ENCODE peak calls at places on chromosomes 5 and 9, in four cellular contexts. One of them, this sample, is unnamed.

GRCh38 chr5:53397141-53397794 is 83.2 kb upstream of the FST start:
- DNase-seq in K562: no peak
- DNase-seq in WTC11: no peak
- DNase-seq in HepG2: no peak
- DNase-seq in this sample: no peak

GRCh38 chr9:109258619-109259321 is 62.1 kb downstream of the EPB41L4B start:
- DNase-seq in K562: no peak
- DNase-seq in WTC11: peak
- DNase-seq in HepG2: no peak
- DNase-seq in this sample: no peak

GRCh38 chr5:87411586-87412416 is 929 bp downstream of the CCNH start:
- DNase-seq in K562: peak
- DNase-seq in WTC11: no peak
- DNase-seq in HepG2: peak
- DNase-seq in this sample: peak

GRCh38 chr5:55446690-55447351 is 87.9 kb downstream of the PLPP1 start:
- DNase-seq in K562: no peak
- DNase-seq in WTC11: no peak
- DNase-seq in HepG2: no peak
- DNase-seq in this sample: no peak

GRCh38 chr5:96318569-96319100 is 114.4 kb downstream of the PCSK1 start:
- DNase-seq in K562: no peak
- DNase-seq in WTC11: no peak
- DNase-seq in HepG2: no peak
- DNase-seq in this sample: no peak

GRCh38 chr5:55540024-55540423 is 5.3 kb upstream of the PLPP1 start:
- DNase-seq in K562: no peak
- DNase-seq in WTC11: no peak
- DNase-seq in HepG2: no peak
- DNase-seq in this sample: no peak

GRCh38 chr9:82721596-82721995 is 341.3 kb downstream of the RASEF start:
- DNase-seq in K562: no peak
- DNase-seq in WTC11: no peak
- DNase-seq in HepG2: no peak
- DNase-seq in this sample: no peak

GRCh38 chr5:138035605-138036537 is 3.0 kb upstream of the FAM13B start:
- DNase-seq in K562: peak
- DNase-seq in WTC11: peak
- DNase-seq in HepG2: peak
- DNase-seq in this sample: peak

GRCh38 chr5:98927242-98927987 is 1.4 kb downstream of the CHD1 start:
- DNase-seq in K562: peak
- DNase-seq in WTC11: no peak
- DNase-seq in HepG2: no peak
- DNase-seq in this sample: peak

GRCh38 chr5:181131514-181131913 is 545 bp upstream of the OR2V1 start:
- DNase-seq in K562: no peak
- DNase-seq in WTC11: no peak
- DNase-seq in HepG2: no peak
- DNase-seq in this sample: no peak

GRCh38 chr5:761206-761771 is 23.2 kb downstream of the ZDHHC11B start:
- DNase-seq in K562: no peak
- DNase-seq in WTC11: no peak
- DNase-seq in HepG2: no peak
- DNase-seq in this sample: no peak

GRCh38 chr9:116278326-116278725 is 124.7 kb downstream of the PAPPA start:
- DNase-seq in K562: no peak
- DNase-seq in WTC11: no peak
- DNase-seq in HepG2: no peak
- DNase-seq in this sample: no peak

GRCh38 chr5:79567926-79568549 is 44.2 kb upstream of the TENT2 start:
- DNase-seq in K562: no peak
- DNase-seq in WTC11: no peak
- DNase-seq in HepG2: no peak
- DNase-seq in this sample: no peak

GRCh38 chr9:120353501-120353900 is 226.5 kb downstream of the CDK5RAP2 start:
- DNase-seq in K562: no peak
- DNase-seq in WTC11: no peak
- DNase-seq in HepG2: no peak
- DNase-seq in this sample: no peak

GRCh38 chr9:137032893-137033292 is 1.0 kb upstream of the FUT7 start:
- DNase-seq in K562: no peak
- DNase-seq in WTC11: no peak
- DNase-seq in HepG2: no peak
- DNase-seq in this sample: no peak

GRCh38 chr5:97600486-97600885 is 417.4 kb upstream of the RIOK2 start:
- DNase-seq in K562: no peak
- DNase-seq in WTC11: no peak
- DNase-seq in HepG2: no peak
- DNase-seq in this sample: no peak

GRCh38 chr5:34854459-34855174 is 15.7 kb downstream of the TTC23L start:
- DNase-seq in K562: no peak
- DNase-seq in WTC11: no peak
- DNase-seq in HepG2: no peak
- DNase-seq in this sample: peak

GRCh38 chr5:58699762-58700118 is 116.9 kb downstream of the RAB3C start:
- DNase-seq in K562: no peak
- DNase-seq in WTC11: no peak
- DNase-seq in HepG2: no peak
- DNase-seq in this sample: no peak

GRCh38 chr9:6924988-6925563 is 167.3 kb downstream of the KDM4C start:
- DNase-seq in K562: no peak
- DNase-seq in WTC11: no peak
- DNase-seq in HepG2: peak
- DNase-seq in this sample: no peak

GRCh38 chr9:87592554-87593394 is 95.1 kb downstream of the DAPK1 start:
- DNase-seq in K562: peak
- DNase-seq in WTC11: no peak
- DNase-seq in HepG2: no peak
- DNase-seq in this sample: no peak

GRCh38 chr5:43606351-43606750 is 3.4 kb downstream of the NNT start:
- DNase-seq in K562: no peak
- DNase-seq in WTC11: no peak
- DNase-seq in HepG2: no peak
- DNase-seq in this sample: no peak

GRCh38 chr9:114546851-114547250 is 40.7 kb upstream of the ATP6V1G1 start:
- DNase-seq in K562: no peak
- DNase-seq in WTC11: no peak
- DNase-seq in HepG2: no peak
- DNase-seq in this sample: no peak

GRCh38 chr5:17219006-17219422 is 1.6 kb downstream of the BASP1 start:
- DNase-seq in K562: no peak
- DNase-seq in WTC11: peak
- DNase-seq in HepG2: no peak
- DNase-seq in this sample: peak

GRCh38 chr5:99025298-99026045 is 96.7 kb upstream of the CHD1 start:
- DNase-seq in K562: no peak
- DNase-seq in WTC11: no peak
- DNase-seq in HepG2: peak
- DNase-seq in this sample: no peak

GRCh38 chr9:128470560-128470959 is 14.8 kb downstream of the ODF2 start:
- DNase-seq in K562: no peak
- DNase-seq in WTC11: no peak
- DNase-seq in HepG2: no peak
- DNase-seq in this sample: no peak

GRCh38 chr9:79953908-79954307 is 382.1 kb downstream of the TLE4 start:
- DNase-seq in K562: no peak
- DNase-seq in WTC11: no peak
- DNase-seq in HepG2: no peak
- DNase-seq in this sample: no peak

GRCh38 chr9:113933188-113933587 is 57.1 kb downstream of the ZNF618 start:
- DNase-seq in K562: no peak
- DNase-seq in WTC11: no peak
- DNase-seq in HepG2: no peak
- DNase-seq in this sample: no peak

GRCh38 chr5:157263586-157264090 is 2.3 kb upstream of the CYFIP2 start:
- DNase-seq in K562: no peak
- DNase-seq in WTC11: no peak
- DNase-seq in HepG2: no peak
- DNase-seq in this sample: no peak

GRCh38 chr9:135349212-135349962 is 130.2 kb upstream of the PPP1R26 start:
- DNase-seq in K562: no peak
- DNase-seq in WTC11: no peak
- DNase-seq in HepG2: no peak
- DNase-seq in this sample: no peak

GRCh38 chr5:20276959-20277263 is 288.9 kb upstream of the CDH18 start:
- DNase-seq in K562: no peak
- DNase-seq in WTC11: peak
- DNase-seq in HepG2: no peak
- DNase-seq in this sample: no peak

GRCh38 chr5:20276061-20276958 is 288.3 kb upstream of the CDH18 start:
- DNase-seq in K562: no peak
- DNase-seq in WTC11: no peak
- DNase-seq in HepG2: peak
- DNase-seq in this sample: no peak
- TF ChIP-seq ELF4 in K562: no peak
- TF ChIP-seq ELF4 in WTC11: no peak
- TF ChIP-seq ELF4 in HepG2: no peak
- TF ChIP-seq ELF4 in this sample: no peak

DNA sequence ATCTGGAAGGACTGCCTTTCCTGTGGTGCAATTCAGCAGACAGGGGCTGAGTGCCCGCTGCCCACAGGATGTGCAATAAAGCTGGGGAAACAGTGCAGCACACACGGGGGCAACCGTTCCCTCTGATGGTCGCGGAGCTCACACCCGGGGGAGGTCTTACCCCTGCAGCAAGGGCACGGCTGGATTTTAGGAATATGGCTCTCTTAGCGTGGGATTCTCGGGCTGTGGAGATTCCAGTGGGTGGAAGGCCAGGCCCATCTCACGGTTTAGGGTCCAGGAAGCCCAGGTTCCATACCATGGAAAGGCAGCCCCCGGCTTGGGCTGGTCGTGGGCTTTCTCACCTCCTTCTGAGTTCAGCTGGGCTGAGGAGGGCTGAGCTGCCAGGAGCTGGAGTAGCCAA is 244.1 kb downstream of the MED10 start:
- DNase-seq in K562: no peak
- DNase-seq in WTC11: no peak
- DNase-seq in HepG2: no peak
- DNase-seq in this sample: no peak
- TF ChIP-seq ELF4 in K562: no peak
- TF ChIP-seq ELF4 in WTC11: no peak
- TF ChIP-seq ELF4 in HepG2: no peak
- TF ChIP-seq ELF4 in this sample: no peak

GRCh38 chr5:132474881-132475511 is 15.6 kb downstream of the IRF1 start:
- DNase-seq in K562: no peak
- DNase-seq in WTC11: no peak
- DNase-seq in HepG2: no peak
- DNase-seq in this sample: no peak

GRCh38 chr5:132474131-132474723 is 16.3 kb downstream of the IRF1 start:
- DNase-seq in K562: no peak
- DNase-seq in WTC11: no peak
- DNase-seq in HepG2: no peak
- DNase-seq in this sample: no peak

GRCh38 chr5:132475939-132476852 is 14.4 kb downstream of the IRF1 start:
- DNase-seq in K562: no peak
- DNase-seq in WTC11: no peak
- DNase-seq in HepG2: peak
- DNase-seq in this sample: no peak

GRCh38 chr5:132476853-132477729 is 13.5 kb downstream of the IRF1 start:
- DNase-seq in K562: no peak
- DNase-seq in WTC11: no peak
- DNase-seq in HepG2: no peak
- DNase-seq in this sample: no peak

GRCh38 chr5:132475531-132475930 is 15.0 kb downstream of the IRF1 start:
- DNase-seq in K562: no peak
- DNase-seq in WTC11: no peak
- DNase-seq in HepG2: peak
- DNase-seq in this sample: no peak
- TF ChIP-seq ELF4 in K562: no peak
- TF ChIP-seq ELF4 in WTC11: no peak
- TF ChIP-seq ELF4 in HepG2: no peak
- TF ChIP-seq ELF4 in this sample: no peak

DNA sequence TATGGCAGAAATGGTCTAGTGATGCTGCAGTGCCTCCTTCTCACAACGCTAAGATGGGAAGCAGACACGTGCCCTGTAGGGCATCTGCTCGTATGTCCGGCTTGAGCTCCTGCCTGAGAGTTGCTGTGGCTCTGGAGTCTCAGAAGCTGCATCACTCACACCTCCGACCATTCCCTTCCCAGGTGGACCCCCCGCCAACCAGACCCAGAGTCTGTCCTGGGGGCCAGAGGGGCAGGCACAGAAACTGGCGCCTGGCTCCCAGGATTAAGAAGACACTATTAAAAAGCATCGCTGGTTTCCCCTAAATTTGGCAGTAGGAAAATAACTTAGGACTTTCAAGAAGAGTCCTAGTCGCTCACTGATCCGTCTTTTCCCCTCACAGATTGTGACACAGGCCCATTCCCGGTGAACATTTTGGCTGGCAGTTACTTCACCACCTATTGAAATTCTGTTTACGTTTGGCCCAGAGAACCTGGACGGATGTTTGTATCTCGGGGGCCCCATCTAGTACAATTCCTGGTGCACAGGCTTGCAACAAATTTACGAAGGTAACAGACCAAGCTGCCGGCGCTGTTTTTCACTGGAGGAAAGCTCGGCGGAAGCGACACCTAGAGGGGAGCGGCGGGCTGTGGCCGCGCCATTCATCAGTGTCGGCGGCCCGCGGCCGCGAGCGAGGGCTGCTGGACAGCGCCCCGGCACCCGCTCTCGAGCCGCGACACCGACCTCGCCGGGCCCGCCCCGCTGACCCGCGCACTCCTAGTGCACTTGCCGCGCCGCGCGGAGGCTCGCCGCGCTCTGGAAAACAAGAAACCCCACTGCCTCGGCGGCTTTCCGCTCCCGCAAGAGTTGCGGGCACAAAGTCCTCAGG is 1.6 kb downstream of the FSTL4 start:
- DNase-seq in K562: peak
- DNase-seq in WTC11: peak
- DNase-seq in HepG2: peak
- DNase-seq in this sample: peak
- TF ChIP-seq ELF4 in K562: no peak
- TF ChIP-seq ELF4 in WTC11: peak
- TF ChIP-seq ELF4 in HepG2: no peak
- TF ChIP-seq ELF4 in this sample: no peak

DNA sequence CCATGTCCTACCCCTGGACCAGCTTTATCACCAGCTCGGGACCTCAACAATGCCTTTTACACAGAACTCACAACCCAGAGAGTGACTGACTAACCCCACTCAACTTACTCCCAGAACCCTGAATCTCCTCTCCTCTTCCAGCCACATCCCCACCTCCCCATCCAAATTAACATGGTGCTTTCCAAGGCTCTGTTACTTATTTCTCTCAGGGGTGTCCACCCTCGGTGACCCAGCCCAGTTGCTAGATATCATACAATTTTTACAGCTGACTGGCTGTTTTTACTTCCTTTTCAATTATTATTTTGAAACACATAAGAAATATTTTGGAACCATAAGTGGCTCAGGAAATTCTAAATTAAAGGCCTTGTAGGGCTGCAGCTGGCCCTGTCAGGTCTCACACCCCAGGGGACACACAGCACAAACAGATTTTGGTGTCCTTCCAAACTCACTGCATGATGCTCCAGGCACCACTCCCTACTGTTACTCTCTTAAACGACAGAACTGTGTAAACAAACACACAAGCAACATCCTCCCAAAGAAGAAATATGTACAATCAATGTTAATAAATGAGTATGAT is 180.6 kb downstream of the ADAMTS12 start:
- DNase-seq in K562: no peak
- DNase-seq in WTC11: no peak
- DNase-seq in HepG2: no peak
- DNase-seq in this sample: no peak
- TF ChIP-seq ELF4 in K562: no peak
- TF ChIP-seq ELF4 in WTC11: no peak
- TF ChIP-seq ELF4 in HepG2: no peak
- TF ChIP-seq ELF4 in this sample: no peak

GRCh38 chr5:72441861-72442540 is 65.2 kb downstream of the ZNF366 start:
- DNase-seq in K562: no peak
- DNase-seq in WTC11: no peak
- DNase-seq in HepG2: no peak
- DNase-seq in this sample: no peak
- TF ChIP-seq ELF4 in K562: no peak
- TF ChIP-seq ELF4 in WTC11: no peak
- TF ChIP-seq ELF4 in HepG2: no peak
- TF ChIP-seq ELF4 in this sample: no peak

This sample was measured in HEK293T.